ENCODE peak calls at places on chromosomes 5 and 9, in four cellular contexts. A is HCT116, U is HepG2, R is K562. C is an unnamed sample.

GRCh38 chr9:70873506-70873905 is 247.9 kb downstream of the TRPM3 start:
- DNase-seq in A (no peak), U (no peak), R (no peak), C (no peak)

GRCh38 chr9:94993141-94993820 is 266.8 kb downstream of the AOPEP start:
- DNase-seq in A (no peak), U (peak; percentile 62), R (no peak), C (no peak)

GRCh38 chr5:32443145-32443540 is 1.4 kb downstream of the ZFR start:
- DNase-seq in A (no peak), U (no peak), R (no peak), C (no peak)

GRCh38 chr9:3548636-3549035 is 22.8 kb upstream of the RFX3 start:
- DNase-seq in A (no peak), U (no peak), R (no peak), C (no peak)

GRCh38 chr9:93224591-93224990 is 40.7 kb downstream of the WNK2 start:
- DNase-seq in A (peak; percentile 7), U (peak; percentile 53), R (no peak), C (no peak)

GRCh38 chr5:157222506-157223230 is 42.0 kb downstream of the ITK start:
- DNase-seq in A (no peak), U (no peak), R (no peak), C (no peak)

GRCh38 chr5:176875783-176876505 is 23.2 kb downstream of the HK3 start:
- DNase-seq in A (no peak), U (no peak), R (peak; percentile 9), C (no peak)

GRCh38 chr5:68011801-68012200 is 203.8 kb upstream of the PIK3R1 start:
- DNase-seq in A (no peak), U (no peak), R (no peak), C (no peak)

GRCh38 chr5:10509593-10509992 is 54.3 kb upstream of the ANKRD33B start:
- DNase-seq in A (no peak), U (no peak), R (no peak), C (no peak)

GRCh38 chr5:123154857-123155467 is 65.9 kb downstream of the PRDM6 start:
- DNase-seq in A (no peak), U (no peak), R (no peak), C (no peak)

GRCh38 chr9:78030553-78031270 is 899 bp downstream of the GNAQ start:
- DNase-seq in A (no peak), U (no peak), R (peak; percentile 70), C (no peak)

GRCh38 chr5:55720188-55720703 is 8.1 kb upstream of the SLC38A9 start:
- DNase-seq in A (no peak), U (no peak), R (no peak), C (no peak)

GRCh38 chr9:98694943-98695342 is 13.8 kb downstream of the GABBR2 start:
- DNase-seq in A (no peak), U (no peak), R (no peak), C (no peak)

GRCh38 chr9:114280636-114281315 is 42.1 kb upstream of the ORM1 start:
- DNase-seq in A (no peak), U (no peak), R (no peak), C (no peak)

GRCh38 chr9:121830441-121831140 is 179.2 kb downstream of the DAB2IP start:
- DNase-seq in A (no peak), U (peak; percentile 66), R (no peak), C (no peak)

GRCh38 chr5:169801324-169801777 is 164.3 kb downstream of the DOCK2 start:
- DNase-seq in A (no peak), U (no peak), R (peak; percentile 40), C (no peak)

GRCh38 chr9:130985029-130985428 is 23.9 kb upstream of the LAMC3 start:
- DNase-seq in A (no peak), U (no peak), R (no peak), C (no peak)

GRCh38 chr9:130987738-130988399 is 21.1 kb upstream of the LAMC3 start:
- DNase-seq in A (no peak), U (no peak), R (no peak), C (no peak)

GRCh38 chr9:130987054-130987453 is 21.9 kb upstream of the LAMC3 start:
- DNase-seq in A (no peak), U (no peak), R (no peak), C (no peak)

GRCh38 chr9:130985606-130986162 is 23.3 kb upstream of the LAMC3 start:
- DNase-seq in A (no peak), U (no peak), R (no peak), C (no peak)

DNA sequence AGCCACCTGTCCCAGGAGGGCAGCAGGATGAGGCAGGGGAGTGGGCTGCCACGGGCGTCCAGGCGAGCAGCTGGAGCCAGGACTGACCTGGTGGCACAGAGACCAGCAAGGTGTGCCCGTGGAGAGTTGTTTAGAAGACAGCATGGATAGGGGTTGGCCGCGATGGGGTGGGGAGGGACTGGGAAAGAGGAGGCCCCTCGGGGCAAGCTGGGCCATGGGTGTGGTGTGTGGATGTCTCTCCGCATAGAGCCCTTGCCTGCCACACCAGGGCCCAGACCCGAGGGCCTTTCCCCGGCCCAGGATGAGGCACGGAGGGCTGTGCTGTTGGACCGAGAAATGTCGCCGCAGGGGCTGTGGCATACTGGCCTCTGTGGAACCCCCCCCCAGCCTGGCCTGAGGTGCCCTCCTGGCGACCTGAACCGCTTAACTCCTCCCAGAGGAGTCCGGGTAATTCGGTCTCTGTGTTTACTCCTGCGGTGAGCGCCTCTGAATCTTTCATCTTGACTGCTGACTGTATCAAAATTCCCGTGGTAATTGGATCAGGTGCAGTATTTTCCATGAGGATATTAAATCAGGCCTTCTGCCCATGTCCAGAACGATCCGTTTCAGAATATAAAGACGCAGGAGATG is 22.5 kb upstream of the LAMC3 start:
- DNase-seq in A (no peak), U (no peak), R (no peak), C (no peak)
- TF ChIP-seq SIN3A in A (no peak), U (no peak), R (no peak), C (no peak)

GRCh38 chr9:35658144-35658893 is at the start of gene CCDC107:
- DNase-seq in A (no peak), U (peak; percentile 70), R (peak; percentile 78), C (no peak)
- TF ChIP-seq REST in A (no peak), U (peak; percentile 69), R (peak; percentile 76), C (no peak)

DNA sequence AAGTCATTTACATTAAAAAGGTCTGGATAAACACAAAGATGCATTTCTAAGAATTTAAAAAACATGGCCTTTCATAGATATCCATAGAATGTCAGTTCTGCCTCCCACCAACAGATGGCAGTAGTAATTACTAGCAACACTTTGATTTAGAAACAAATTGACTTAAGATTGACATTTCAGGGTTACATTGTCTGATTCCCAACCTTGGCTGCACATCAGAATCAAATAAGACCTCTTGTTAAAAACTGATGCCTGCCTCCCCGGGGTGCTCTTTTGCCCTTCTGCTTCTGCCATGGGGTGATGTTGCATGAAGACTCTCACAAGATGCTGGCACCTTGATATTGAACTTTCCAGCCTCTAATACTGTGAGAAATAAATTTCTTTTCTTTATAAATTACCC is 146.2 kb upstream of the GPR151 start:
- DNase-seq in A (peak; percentile 3), U (peak; percentile 19), R (peak; percentile 22), C (no peak)
- TF ChIP-seq TCF7L2 in A (no peak), U (no peak), R (no peak), C (no peak)

GRCh38 chr5:86917117-86917579 is 299.4 kb downstream of the COX7C start:
- DNase-seq in A (no peak), U (no peak), R (peak; percentile 3), C (no peak)
- TF ChIP-seq SIN3A in A (no peak), U (no peak), R (no peak), C (no peak)

DNA sequence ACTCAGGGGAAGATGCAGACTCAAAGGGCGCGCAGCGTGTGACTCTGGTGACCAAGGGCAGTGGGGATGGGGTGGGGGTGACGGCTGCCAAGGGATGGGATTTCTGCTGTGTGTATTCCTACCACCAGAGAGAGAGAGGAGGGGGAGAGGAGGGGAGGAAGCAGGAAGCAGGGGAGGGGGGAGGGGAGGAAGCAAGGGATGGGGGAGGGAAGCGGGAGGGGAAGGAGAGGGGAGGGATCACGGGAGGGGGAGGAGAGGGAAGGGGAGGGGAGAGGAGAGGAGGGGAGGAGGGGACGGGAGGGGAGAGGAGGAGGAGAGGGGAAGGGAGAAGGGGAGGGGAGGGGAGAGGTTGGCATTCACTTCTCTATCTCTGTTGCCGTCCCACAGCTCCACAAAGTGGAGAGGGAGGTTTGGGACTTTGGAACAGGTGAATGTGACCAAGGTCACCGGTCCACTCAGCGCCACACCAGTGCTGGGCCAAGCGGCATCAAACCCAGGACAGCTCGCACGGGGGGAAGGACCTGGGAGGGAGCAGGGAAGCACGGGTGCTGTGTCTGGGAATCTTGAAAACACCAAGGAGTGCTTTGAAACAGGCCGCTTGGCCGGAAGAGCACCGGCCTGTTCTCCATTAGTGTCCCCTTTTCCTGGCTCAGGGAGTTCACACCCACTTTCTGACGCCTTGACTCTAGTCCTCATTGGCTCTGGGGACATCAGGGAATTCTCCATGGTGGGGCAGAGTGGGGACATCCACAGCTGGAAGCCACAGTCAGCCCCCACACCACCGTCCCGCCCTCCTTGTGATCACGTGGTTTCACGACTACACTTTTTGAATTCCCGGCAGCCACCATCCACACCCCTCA is 77.4 kb downstream of the VAV2 start:
- DNase-seq in A (no peak), U (peak; percentile 80), R (no peak), C (no peak)
- TF ChIP-seq REST in A (no peak), U (no peak), R (no peak), C (no peak)

GRCh38 chr5:128197911-128198522 is 114.5 kb downstream of the SLC12A2 start:
- DNase-seq in A (no peak), U (no peak), R (peak; percentile 20), C (no peak)

GRCh38 chr5:128199611-128200010 is 116.0 kb downstream of the SLC12A2 start:
- DNase-seq in A (no peak), U (no peak), R (no peak), C (no peak)

GRCh38 chr5:128199104-128199503 is 115.5 kb downstream of the SLC12A2 start:
- DNase-seq in A (peak; percentile 51), U (no peak), R (peak; percentile 4), C (peak; percentile 48)

GRCh38 chr5:128202320-128202719 is 118.8 kb downstream of the SLC12A2 start:
- DNase-seq in A (no peak), U (no peak), R (no peak), C (no peak)

DNA sequence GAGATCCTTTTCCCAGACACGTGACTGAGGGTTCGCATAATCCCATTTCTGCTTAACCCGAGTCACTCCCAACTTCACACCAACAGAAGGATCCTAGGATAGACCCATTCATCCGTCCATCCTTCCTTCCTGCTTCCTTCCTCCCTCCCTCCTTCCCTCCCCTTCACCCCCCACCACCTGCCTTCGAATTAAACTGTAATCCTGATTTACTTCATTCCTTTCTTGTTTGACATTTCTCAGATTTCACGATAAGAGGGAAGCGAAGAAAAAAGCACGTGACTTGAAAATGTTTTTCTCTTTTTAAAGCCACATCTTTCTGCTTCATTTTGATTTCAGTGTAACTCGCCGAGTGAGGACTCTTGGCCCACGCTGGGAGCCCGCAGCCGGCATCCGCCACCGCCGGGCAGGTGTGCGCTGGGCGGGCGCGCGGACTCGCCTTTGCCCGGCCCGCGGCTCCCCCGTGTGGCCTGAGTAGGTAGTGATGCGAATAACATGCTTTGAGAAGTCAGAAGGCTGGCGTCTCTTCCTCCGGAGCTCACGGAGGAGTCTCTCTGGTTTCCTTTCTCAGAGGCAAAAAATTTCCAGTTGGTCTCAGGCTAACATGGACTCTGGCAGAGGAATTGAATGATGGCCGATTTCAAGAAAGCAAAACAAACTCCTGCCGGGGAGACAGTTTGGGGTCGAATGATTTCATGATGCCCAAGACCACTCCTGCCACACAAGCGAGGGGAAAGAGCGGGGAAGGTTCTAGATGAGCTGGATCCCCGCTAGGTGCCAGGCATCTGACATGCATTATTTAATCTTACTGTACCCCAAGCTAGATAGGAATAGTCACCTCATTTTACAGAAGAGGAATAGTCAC is 117.7 kb downstream of the SLC12A2 start:
- DNase-seq in A (no peak), U (peak; percentile 23), R (peak; percentile 76), C (no peak)
- TF ChIP-seq TCF7L2 in A (no peak), U (no peak), R (no peak), C (no peak)

C was measured in Panc1.